ENCODE peak calls at places on chromosomes 13 and 19, in five cellular contexts. I is A549; L is hepatic stellate cell; Y is activated CD4-positive, alpha-beta T cell treated with anti-CD3 and anti-CD28 coated beads for 1 hour; D is anterior cingulate cortex. A is an unnamed sample.

GRCh38 chr13:109751477-109751876 is 34.9 kb downstream of the IRS2 start:
- DNase-seq in I (no peak), L (no peak), Y (no peak), D (no peak), A (no peak)

GRCh38 chr13:35764359-35765015 is 288.0 kb upstream of the MAB21L1 start:
- DNase-seq in I (no peak), L (no peak), Y (no peak), D (no peak), A (no peak)

GRCh38 chr13:30257433-30258099 is 49.8 kb downstream of the KATNAL1 start:
- DNase-seq in I (no peak), L (peak), Y (no peak), D (no peak), A (peak)

GRCh38 chr13:65530688-65531087 is 1699.4 kb downstream of the PCDH9 start:
- DNase-seq in I (no peak), L (no peak), Y (no peak), D (no peak), A (no peak)

GRCh38 chr13:75656590-75656989 is 20.5 kb downstream of the LMO7 start:
- DNase-seq in I (no peak), L (no peak), Y (no peak), D (no peak), A (no peak)

GRCh38 chr13:111202745-111203144 is 87.6 kb downstream of the ARHGEF7 start:
- DNase-seq in I (peak), L (peak), Y (no peak), D (no peak), A (peak)

GRCh38 chr13:102091231-102091630 is 310.6 kb downstream of the FGF14 start:
- DNase-seq in I (no peak), L (no peak), Y (no peak), D (no peak), A (no peak)

GRCh38 chr13:46554971-46555370 is 2.0 kb downstream of the LRCH1 start:
- DNase-seq in I (no peak), L (no peak), Y (no peak), D (no peak), A (no peak)

GRCh38 chr19:47447470-47448359 is 24.0 kb downstream of the SLC8A2 start:
- DNase-seq in I (peak), L (peak), Y (no peak), D (peak), A (no peak)

GRCh38 chr13:86655561-86655960 is 856.3 kb upstream of the SLITRK6 start:
- DNase-seq in I (no peak), L (no peak), Y (no peak), D (no peak), A (no peak)

GRCh38 chr13:94646904-94647303 is 45.2 kb downstream of the GPR180 start:
- DNase-seq in I (no peak), L (no peak), Y (no peak), D (no peak), A (peak)

GRCh38 chr13:36193151-36193855 is 21.1 kb downstream of the SOHLH2 start:
- DNase-seq in I (no peak), L (no peak), Y (no peak), D (no peak), A (no peak)

GRCh38 chr13:71260246-71260645 is 606.8 kb downstream of the DACH1 start:
- DNase-seq in I (no peak), L (no peak), Y (no peak), D (no peak), A (no peak)

GRCh38 chr13:46553521-46553885 is 533 bp downstream of the LRCH1 start:
- DNase-seq in I (no peak), L (no peak), Y (no peak), D (no peak), A (no peak)

GRCh38 chr19:28289294-28290063 is 923.5 kb downstream of the UQCRFS1 start:
- DNase-seq in I (no peak), L (peak), Y (no peak), D (peak), A (no peak)

GRCh38 chr13:98327326-98328314 is 150.6 kb upstream of the RNF113B start:
- DNase-seq in I (no peak), L (peak), Y (no peak), D (no peak), A (no peak)

GRCh38 chr13:93227280-93227905 is 786 bp downstream of the GPC6 start:
- DNase-seq in I (no peak), L (peak), Y (no peak), D (peak), A (no peak)

GRCh38 chr19:13784731-13785452 is 10.4 kb upstream of the ZSWIM4 start:
- DNase-seq in I (no peak), L (peak), Y (peak), D (peak), A (no peak)

GRCh38 chr19:10832659-10833296 is 3.2 kb downstream of the TMED1 start:
- DNase-seq in I (no peak), L (no peak), Y (no peak), D (no peak), A (no peak)

GRCh38 chr19:18704054-18704453 is 20.6 kb downstream of the CRTC1 start:
- DNase-seq in I (no peak), L (no peak), Y (no peak), D (no peak), A (no peak)